ENCODE peak calls at places on chromosome 4, in ten cellular contexts. C, F, N, O, Q, J, Z, D, I and S are unnamed samples.
A peak's percentile ranks its signal among the peaks of the same experiment; 100 is the strongest.

GRCh38 chr4:186347743-186348142 is 81.8 kb downstream of the F11 start:
- DNase-seq in C (no peak), F (no peak), N (no peak), O (no peak), Q (no peak), J (no peak), Z (no peak), D (no peak), I (no peak), S (peak; percentile 17)

GRCh38 chr4:15956179-15956850 is 6.7 kb downstream of the FGFBP2 start:
- DNase-seq in C (peak; percentile 86), F (peak; percentile 97), N (peak; percentile 66), O (peak; percentile 73), Q (peak; percentile 83), J (peak; percentile 25), Z (peak; percentile 74), D (peak; percentile 28), I (peak; percentile 84), S (peak; percentile 81)

GRCh38 chr4:176340871-176341685 is 21.3 kb downstream of the SPCS3 start:
- DNase-seq in C (peak; percentile 52), F (no peak), N (peak; percentile 75), O (peak; percentile 46), Q (peak; percentile 20), J (peak; percentile 44), Z (peak; percentile 68), D (peak; percentile 33), I (peak; percentile 67), S (peak; percentile 47)

GRCh38 chr4:138910201-138910913 is 105.2 kb upstream of the NOCT start:
- DNase-seq in C (peak; percentile 61), F (no peak), N (peak; percentile 36), O (peak; percentile 52), Q (no peak), J (no peak), Z (peak; percentile 36), D (peak; percentile 69), I (no peak), S (no peak)

GRCh38 chr4:147479817-147480216 is 1.1 kb upstream of the EDNRA start:
- DNase-seq in C (no peak), F (no peak), N (peak; percentile 96), O (no peak), Q (peak; percentile 53), J (peak; percentile 89), Z (no peak), D (peak; percentile 85), I (no peak), S (no peak)

GRCh38 chr4:156293657-156294297 is 340.1 kb upstream of the CTSO start:
- DNase-seq in C (peak; percentile 79), F (no peak), N (peak; percentile 93), O (no peak), Q (no peak), J (peak; percentile 54), Z (peak; percentile 94), D (peak; percentile 94), I (no peak), S (no peak)

GRCh38 chr4:56739104-56739777 is 58.1 kb upstream of the HOPX start:
- DNase-seq in C (peak; percentile 15), F (no peak), N (no peak), O (no peak), Q (no peak), J (peak; percentile 35), Z (no peak), D (no peak), I (no peak), S (peak; percentile 63)

GRCh38 chr4:76897522-76898384 is at the start of gene SOWAHB:
- DNase-seq in C (peak; percentile 84), F (peak; percentile 91), N (no peak), O (peak; percentile 58), Q (no peak), J (no peak), Z (no peak), D (no peak), I (no peak), S (peak; percentile 61)

GRCh38 chr4:111274060-111274459 is 651.2 kb upstream of the PITX2 start:
- DNase-seq in C (no peak), F (no peak), N (no peak), O (no peak), Q (no peak), J (no peak), Z (no peak), D (no peak), I (no peak), S (no peak)

GRCh38 chr4:176443646-176444409 is 124.1 kb downstream of the SPCS3 start:
- DNase-seq in C (peak; percentile 22), F (no peak), N (peak; percentile 39), O (no peak), Q (no peak), J (no peak), Z (peak; percentile 55), D (peak; percentile 95), I (no peak), S (no peak)

GRCh38 chr4:106767991-106768390 is 268.1 kb downstream of the DKK2 start:
- DNase-seq in C (no peak), F (no peak), N (no peak), O (no peak), Q (no peak), J (no peak), Z (no peak), D (no peak), I (no peak), S (no peak)

GRCh38 chr4:24988776-24989175 is 42.0 kb downstream of the LGI2 start:
- DNase-seq in C (peak; percentile 65), F (peak; percentile 87), N (peak; percentile 71), O (no peak), Q (no peak), J (peak; percentile 52), Z (peak; percentile 60), D (peak; percentile 32), I (peak; percentile 85), S (peak; percentile 93)

GRCh38 chr4:68748181-68748981 is 67.4 kb upstream of the UGT2B10 start:
- DNase-seq in C (peak; percentile 98), F (no peak), N (no peak), O (no peak), Q (no peak), J (no peak), Z (peak; percentile 50), D (no peak), I (peak; percentile 57), S (no peak)

GRCh38 chr4:26130173-26130572 is 190.6 kb upstream of the RBPJ start:
- DNase-seq in C (no peak), F (no peak), N (no peak), O (no peak), Q (no peak), J (no peak), Z (no peak), D (no peak), I (no peak), S (no peak)

GRCh38 chr4:73187325-73187724 is 71.3 kb downstream of the ANKRD17 start:
- DNase-seq in C (peak; percentile 61), F (no peak), N (peak; percentile 25), O (no peak), Q (no peak), J (no peak), Z (peak; percentile 50), D (peak; percentile 36), I (no peak), S (no peak)

GRCh38 chr4:43782391-43782790 is 666.2 kb downstream of the KCTD8 start:
- DNase-seq in C (peak; percentile 54), F (no peak), N (no peak), O (no peak), Q (no peak), J (no peak), Z (no peak), D (peak; percentile 2), I (peak; percentile 57), S (no peak)

GRCh38 chr4:115537387-115537786 is 424.0 kb upstream of the NDST4 start:
- DNase-seq in C (peak; percentile 27), F (no peak), N (no peak), O (no peak), Q (no peak), J (no peak), Z (peak; percentile 6), D (peak; percentile 0), I (peak; percentile 17), S (no peak)

GRCh38 chr4:2791518-2792395 is 1.1 kb upstream of the SH3BP2 start:
- DNase-seq in C (no peak), F (peak; percentile 61), N (no peak), O (peak; percentile 22), Q (peak; percentile 52), J (no peak), Z (no peak), D (no peak), I (no peak), S (no peak)

GRCh38 chr4:6369511-6369910 is 99.9 kb downstream of the WFS1 start:
- DNase-seq in C (no peak), F (no peak), N (no peak), O (no peak), Q (no peak), J (no peak), Z (no peak), D (no peak), I (no peak), S (peak; percentile 76)

GRCh38 chr4:166312166-166312565 is 439.1 kb downstream of the TLL1 start:
- DNase-seq in C (no peak), F (no peak), N (peak; percentile 29), O (no peak), Q (no peak), J (no peak), Z (no peak), D (peak; percentile 71), I (no peak), S (no peak)

GRCh38 chr4:55125763-55126541 is 557 bp upstream of the KDR start:
- DNase-seq in C (no peak), F (peak; percentile 69), N (peak; percentile 34), O (peak; percentile 46), Q (peak; percentile 27), J (peak; percentile 6), Z (peak; percentile 16), D (peak; percentile 27), I (peak; percentile 3), S (peak; percentile 8)

GRCh38 chr4:20418865-20419451 is 167.3 kb downstream of the SLIT2 start:
- DNase-seq in C (peak; percentile 57), F (no peak), N (peak; percentile 84), O (peak; percentile 27), Q (no peak), J (peak; percentile 77), Z (peak; percentile 81), D (peak; percentile 68), I (peak; percentile 70), S (no peak)

GRCh38 chr4:119025916-119026661 is 109.5 kb upstream of the MYOZ2 start:
- DNase-seq in C (peak; percentile 60), F (no peak), N (peak; percentile 94), O (no peak), Q (no peak), J (peak; percentile 94), Z (peak; percentile 76), D (peak; percentile 91), I (peak; percentile 15), S (no peak)

GRCh38 chr4:17544205-17544604 is 29.2 kb downstream of the CLRN2 start:
- DNase-seq in C (peak; percentile 42), F (peak; percentile 75), N (no peak), O (no peak), Q (no peak), J (peak; percentile 12), Z (peak; percentile 45), D (no peak), I (peak; percentile 90), S (peak; percentile 48)

GRCh38 chr4:80301884-80302283 is 33.6 kb upstream of the CFAP299 start:
- DNase-seq in C (no peak), F (no peak), N (no peak), O (no peak), Q (no peak), J (no peak), Z (no peak), D (no peak), I (no peak), S (no peak)

GRCh38 chr4:119736559-119736958 is 108.0 kb upstream of the PDE5A start:
- DNase-seq in C (no peak), F (no peak), N (no peak), O (no peak), Q (no peak), J (no peak), Z (no peak), D (no peak), I (no peak), S (no peak)

GRCh38 chr4:25703731-25704388 is 48.2 kb downstream of the SLC34A2 start:
- DNase-seq in C (peak; percentile 52), F (no peak), N (peak; percentile 25), O (no peak), Q (no peak), J (no peak), Z (peak; percentile 32), D (peak; percentile 27), I (peak; percentile 55), S (no peak)

GRCh38 chr4:100736651-100737450 is 219.0 kb upstream of the EMCN start:
- DNase-seq in C (peak; percentile 88), F (no peak), N (peak; percentile 85), O (no peak), Q (no peak), J (peak; percentile 82), Z (peak; percentile 84), D (peak; percentile 95), I (no peak), S (no peak)